ENCODE peak calls at places on chromosomes 5 and 9, in five cellular contexts. D is ureter, O is neuronal stem cell, Q is NCI-H345, L is NB4. R is an unnamed sample.

GRCh38 chr5:113606298-113607134 is 93.0 kb downstream of the YTHDC2 start:
- DNase-seq in D (peak; percentile 63), O (peak; percentile 46), Q (peak; percentile 53), L (peak; percentile 54), R (no peak)

GRCh38 chr5:91977599-91977998 is 594.5 kb upstream of the ARRDC3 start:
- DNase-seq in D (no peak), O (no peak), Q (no peak), L (no peak), R (no peak)

GRCh38 chr5:125874717-125875116 is 548.5 kb upstream of the GRAMD2B start:
- DNase-seq in D (no peak), O (no peak), Q (no peak), L (no peak), R (no peak)

GRCh38 chr5:159106569-159107282 is 7.0 kb upstream of the EBF1 start:
- DNase-seq in D (peak; percentile 76), O (peak; percentile 80), Q (peak; percentile 52), L (peak; percentile 73), R (peak; percentile 89)

GRCh38 chr9:132787748-132788159 is 90.3 kb downstream of the AK8 start:
- DNase-seq in D (no peak), O (no peak), Q (no peak), L (no peak), R (no peak)

GRCh38 chr5:74497706-74498105 is 142.8 kb downstream of the ENC1 start:
- DNase-seq in D (no peak), O (no peak), Q (no peak), L (no peak), R (no peak)

GRCh38 chr5:110517396-110517795 is 209.1 kb downstream of the TMEM232 start:
- DNase-seq in D (no peak), O (peak; percentile 8), Q (no peak), L (no peak), R (no peak)

GRCh38 chr9:14992516-14992915 is 82.3 kb upstream of the FREM1 start:
- DNase-seq in D (no peak), O (peak; percentile 4), Q (no peak), L (peak; percentile 19), R (no peak)

GRCh38 chr9:2876726-2877125 is 32.8 kb upstream of the PUM3 start:
- DNase-seq in D (no peak), O (no peak), Q (no peak), L (no peak), R (no peak)

GRCh38 chr5:174547814-174548213 is 176.6 kb upstream of the MSX2 start:
- DNase-seq in D (no peak), O (no peak), Q (no peak), L (no peak), R (no peak)

GRCh38 chr5:151451626-151452520 is 4.5 kb downstream of the SLC36A1 start:
- DNase-seq in D (no peak), O (no peak), Q (no peak), L (peak; percentile 34), R (no peak)

GRCh38 chr5:172175263-172175719 is 12.7 kb downstream of the STK10 start:
- DNase-seq in D (peak; percentile 74), O (no peak), Q (no peak), L (peak; percentile 98), R (no peak)

GRCh38 chr5:124932791-124933600 is 186.6 kb upstream of the ZNF608 start:
- DNase-seq in D (peak; percentile 49), O (no peak), Q (no peak), L (no peak), R (no peak)

GRCh38 chr5:20230010-20230409 is 242.0 kb upstream of the CDH18 start:
- DNase-seq in D (no peak), O (no peak), Q (no peak), L (no peak), R (no peak)

GRCh38 chr5:170747851-170748250 is 35.7 kb upstream of the GABRP start:
- DNase-seq in D (peak; percentile 28), O (no peak), Q (no peak), L (peak; percentile 13), R (no peak)

GRCh38 chr5:137619191-137619870 is 116.6 kb downstream of the KLHL3 start:
- DNase-seq in D (peak; percentile 66), O (no peak), Q (peak; percentile 89), L (no peak), R (no peak)

GRCh38 chr5:104347119-104347708 is 784.6 kb upstream of the NUDT12 start:
- DNase-seq in D (no peak), O (no peak), Q (peak; percentile 5), L (peak; percentile 22), R (no peak)

GRCh38 chr5:134132372-134133212 is 18.1 kb downstream of the TCF7 start:
- DNase-seq in D (no peak), O (no peak), Q (no peak), L (no peak), R (no peak)

GRCh38 chr9:77025146-77025545 is 5.7 kb downstream of the FOXB2 start:
- DNase-seq in D (no peak), O (no peak), Q (no peak), L (no peak), R (no peak)

GRCh38 chr9:134413890-134414731 is 87.9 kb downstream of the RXRA start:
- DNase-seq in D (peak; percentile 85), O (no peak), Q (peak; percentile 91), L (no peak), R (no peak)

GRCh38 chr9:26955222-26955903 is 849 bp upstream of the IFT74 start:
- DNase-seq in D (no peak), O (no peak), Q (no peak), L (peak; percentile 76), R (no peak)

GRCh38 chr9:125409217-125409636 is 147.6 kb downstream of the GAPVD1 start:
- DNase-seq in D (no peak), O (no peak), Q (peak; percentile 23), L (peak; percentile 36), R (no peak)

GRCh38 chr9:2473691-2474090 is 147.9 kb upstream of the VLDLR start:
- DNase-seq in D (no peak), O (no peak), Q (peak; percentile 6), L (no peak), R (no peak)

GRCh38 chr5:84411832-84412605 is 27.3 kb upstream of the EDIL3 start:
- DNase-seq in D (no peak), O (no peak), Q (no peak), L (no peak), R (no peak)

GRCh38 chr9:68536876-68537490 is 3.7 kb downstream of the TMEM252 start:
- DNase-seq in D (no peak), O (no peak), Q (no peak), L (no peak), R (no peak)

GRCh38 chr9:126700903-126701819 is 87.4 kb downstream of the LMX1B start:
- DNase-seq in D (no peak), O (no peak), Q (no peak), L (no peak), R (no peak)

GRCh38 chr5:78771260-78772240 is 123.0 kb upstream of the LHFPL2 start:
- DNase-seq in D (peak; percentile 81), O (no peak), Q (no peak), L (no peak), R (no peak)

GRCh38 chr5:1402611-1403255 is 42.5 kb downstream of the SLC6A3 start:
- DNase-seq in D (no peak), O (no peak), Q (no peak), L (no peak), R (no peak)

GRCh38 chr9:127714916-127715442 is 484 bp downstream of the PTRH1 start:
- DNase-seq in D (no peak), O (no peak), Q (no peak), L (peak; percentile 22), R (no peak)

GRCh38 chr5:32690153-32690552 is 21.0 kb upstream of the NPR3 start:
- DNase-seq in D (no peak), O (no peak), Q (no peak), L (peak; percentile 27), R (no peak)

GRCh38 chr9:78539904-78540303 is 243.0 kb downstream of the PSAT1 start:
- DNase-seq in D (no peak), O (no peak), Q (no peak), L (no peak), R (no peak)

GRCh38 chr5:126680215-126680817 is 79.6 kb downstream of the PHAX start:
- DNase-seq in D (no peak), O (no peak), Q (no peak), L (peak; percentile 97), R (no peak)

GRCh38 chr5:79774171-79774854 is 84.7 kb downstream of the CMYA5 start:
- DNase-seq in D (no peak), O (no peak), Q (no peak), L (peak; percentile 22), R (no peak)

GRCh38 chr9:81801190-81801589 is 111.8 kb upstream of the TLE1 start:
- DNase-seq in D (no peak), O (no peak), Q (no peak), L (no peak), R (no peak)

GRCh38 chr9:88326024-88326423 is 62.2 kb upstream of the SPIN1 start:
- DNase-seq in D (no peak), O (no peak), Q (no peak), L (no peak), R (no peak)

GRCh38 chr5:33284681-33285080 is 156.1 kb upstream of the TARS1 start:
- DNase-seq in D (no peak), O (no peak), Q (no peak), L (no peak), R (no peak)

GRCh38 chr5:43573058-43573457 is 16.2 kb upstream of the PAIP1 start:
- DNase-seq in D (no peak), O (no peak), Q (no peak), L (no peak), R (no peak)

R was measured in type B pancreatic cell.